ENCODE peak calls at places on chromosome 14, in nine cellular contexts. D, K, E, O, J, I, W, Y and X are unnamed samples.

GRCh38 chr14:57508756-57509155 is 15.1 kb upstream of the CCDC198 start:
- DNase-seq in D (no peak), K (no peak), E (no peak), O (no peak), J (no peak), I (no peak), W (no peak), Y (no peak), X (no peak)

GRCh38 chr14:98731701-98732100 is 540.3 kb downstream of the BCL11B start:
- DNase-seq in D (no peak), K (no peak), E (no peak), O (no peak), J (no peak), I (no peak), W (no peak), Y (no peak), X (no peak)

GRCh38 chr14:92154283-92154942 is 32.6 kb downstream of the CPSF2 start:
- DNase-seq in D (no peak), K (no peak), E (no peak), O (no peak), J (no peak), I (no peak), W (no peak), Y (no peak), X (no peak)

GRCh38 chr14:101467181-101467926 is 93.9 kb upstream of the DIO3 start:
- DNase-seq in D (peak; percentile 7), K (no peak), E (no peak), O (no peak), J (no peak), I (no peak), W (no peak), Y (no peak), X (no peak)

GRCh38 chr14:103501921-103502669 is 20.5 kb downstream of the CKB start:
- DNase-seq in D (peak; percentile 18), K (no peak), E (no peak), O (peak; percentile 20), J (no peak), I (no peak), W (no peak), Y (no peak), X (no peak)

GRCh38 chr14:59146484-59146883 is 42.0 kb upstream of the DAAM1 start:
- DNase-seq in D (no peak), K (no peak), E (no peak), O (no peak), J (no peak), I (no peak), W (no peak), Y (no peak), X (no peak)

GRCh38 chr14:21017528-21018245 is 7.2 kb downstream of the NDRG2 start:
- DNase-seq in D (no peak), K (no peak), E (no peak), O (no peak), J (no peak), I (no peak), W (no peak), Y (no peak), X (no peak)

GRCh38 chr14:72636871-72637270 is 257.0 kb downstream of the DPF3 start:
- DNase-seq in D (no peak), K (no peak), E (no peak), O (no peak), J (no peak), I (no peak), W (no peak), Y (no peak), X (no peak)

GRCh38 chr14:72528059-72528950 is 365.6 kb downstream of the DPF3 start:
- DNase-seq in D (no peak), K (no peak), E (no peak), O (no peak), J (no peak), I (no peak), W (no peak), Y (no peak), X (no peak)

GRCh38 chr14:28609228-28609828 is 157.3 kb upstream of the FOXG1 start:
- DNase-seq in D (peak; percentile 54), K (peak; percentile 83), E (peak; percentile 38), O (no peak), J (no peak), I (no peak), W (peak; percentile 41), Y (peak; percentile 30), X (peak; percentile 6)

GRCh38 chr14:97319691-97320090 is 522.5 kb downstream of the VRK1 start:
- DNase-seq in D (no peak), K (no peak), E (no peak), O (no peak), J (no peak), I (no peak), W (no peak), Y (no peak), X (no peak)

GRCh38 chr14:99363616-99364290 is 91.8 kb upstream of the BCL11B start:
- DNase-seq in D (no peak), K (peak; percentile 44), E (no peak), O (peak; percentile 56), J (no peak), I (no peak), W (no peak), Y (no peak), X (no peak)

DNA sequence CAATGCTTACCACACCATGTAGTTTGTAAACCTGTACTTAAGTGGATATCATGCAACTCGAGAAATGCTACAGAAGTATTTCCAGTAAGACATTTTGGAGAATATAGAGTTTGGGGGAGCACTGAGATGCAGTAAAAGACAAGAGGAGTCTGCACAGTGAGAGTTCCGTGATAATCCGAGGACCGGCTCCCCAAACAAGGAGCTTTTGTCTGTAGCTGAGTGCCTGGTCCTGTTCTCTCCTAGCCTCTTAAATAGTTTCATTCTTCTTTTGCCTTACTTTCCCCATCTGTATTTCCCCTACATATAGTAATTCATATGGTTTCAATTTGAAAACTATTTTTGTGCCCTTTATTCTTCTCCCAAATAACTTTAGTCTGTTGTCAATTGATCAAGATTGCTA is 364.1 kb downstream of the EGLN3 start:
- DNase-seq in D (no peak), K (no peak), E (no peak), O (no peak), J (no peak), I (no peak), W (no peak), Y (no peak), X (no peak)
- H3K4me1 ChIP-seq in D (no peaks in the 10 kb centered on the region), K (peaks cover 10% of the 10 kb centered on the region), E (no peaks in the 10 kb centered on the region), O (no peaks in the 10 kb centered on the region), J (no peaks in the 10 kb centered on the region), I (no peaks in the 10 kb centered on the region), W (no peaks in the 10 kb centered on the region), Y (peaks cover 4% of the 10 kb centered on the region), X (no peaks in the 10 kb centered on the region)

DNA sequence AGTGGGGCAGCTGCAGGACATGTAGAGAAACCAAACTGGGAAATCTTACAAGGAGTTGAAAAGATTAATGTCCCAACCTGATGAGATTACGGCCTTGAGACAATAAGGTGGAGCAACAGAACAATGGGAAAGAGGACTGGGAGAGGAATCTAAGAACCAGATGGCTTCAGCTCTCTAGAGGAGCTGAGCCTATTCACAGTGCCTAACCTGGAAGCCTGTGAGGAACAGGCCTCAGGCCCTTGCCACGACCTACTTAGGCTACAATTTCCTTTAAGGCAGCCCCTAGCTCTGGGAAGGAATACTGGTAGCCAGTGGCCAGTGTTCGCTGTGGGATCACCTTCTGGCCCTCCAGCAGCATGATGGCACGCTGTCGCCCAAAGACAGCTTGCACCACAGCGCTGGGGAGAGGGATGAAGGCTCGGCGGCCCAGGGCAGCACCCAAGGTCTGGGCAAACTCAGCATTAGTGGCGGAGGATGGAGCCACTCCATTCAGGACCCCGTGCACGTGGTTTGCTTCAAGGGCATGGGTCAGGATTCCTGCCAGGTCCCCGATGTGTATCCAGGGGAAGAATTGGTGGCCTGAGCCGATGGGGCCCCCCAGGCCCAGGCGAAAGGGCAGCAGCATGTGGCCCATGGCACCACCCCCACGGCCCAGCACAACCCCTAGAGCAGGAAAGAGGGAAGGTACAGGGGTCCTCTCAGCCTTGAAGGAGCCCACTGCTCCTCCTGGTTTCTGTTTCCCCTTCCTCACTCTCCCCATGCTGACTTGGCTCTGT is 2.6 kb downstream of the SDR39U1 start:
- DNase-seq in D (no peak), K (no peak), E (no peak), O (no peak), J (peak; percentile 50), I (no peak), W (no peak), Y (no peak), X (no peak)
- H3K4me1 ChIP-seq in D (peaks cover 8% of the 10 kb centered on the region), K (peaks cover 13% of the 10 kb centered on the region), E (peaks cover 72% of the 10 kb centered on the region), O (no peaks in the 10 kb centered on the region), J (peaks cover 3% of the 10 kb centered on the region), I (peaks cover 32% of the 10 kb centered on the region), W (peaks cover 27% of the 10 kb centered on the region), Y (peaks cover 43% of the 10 kb centered on the region), X (peaks cover 10% of the 10 kb centered on the region)

DNA sequence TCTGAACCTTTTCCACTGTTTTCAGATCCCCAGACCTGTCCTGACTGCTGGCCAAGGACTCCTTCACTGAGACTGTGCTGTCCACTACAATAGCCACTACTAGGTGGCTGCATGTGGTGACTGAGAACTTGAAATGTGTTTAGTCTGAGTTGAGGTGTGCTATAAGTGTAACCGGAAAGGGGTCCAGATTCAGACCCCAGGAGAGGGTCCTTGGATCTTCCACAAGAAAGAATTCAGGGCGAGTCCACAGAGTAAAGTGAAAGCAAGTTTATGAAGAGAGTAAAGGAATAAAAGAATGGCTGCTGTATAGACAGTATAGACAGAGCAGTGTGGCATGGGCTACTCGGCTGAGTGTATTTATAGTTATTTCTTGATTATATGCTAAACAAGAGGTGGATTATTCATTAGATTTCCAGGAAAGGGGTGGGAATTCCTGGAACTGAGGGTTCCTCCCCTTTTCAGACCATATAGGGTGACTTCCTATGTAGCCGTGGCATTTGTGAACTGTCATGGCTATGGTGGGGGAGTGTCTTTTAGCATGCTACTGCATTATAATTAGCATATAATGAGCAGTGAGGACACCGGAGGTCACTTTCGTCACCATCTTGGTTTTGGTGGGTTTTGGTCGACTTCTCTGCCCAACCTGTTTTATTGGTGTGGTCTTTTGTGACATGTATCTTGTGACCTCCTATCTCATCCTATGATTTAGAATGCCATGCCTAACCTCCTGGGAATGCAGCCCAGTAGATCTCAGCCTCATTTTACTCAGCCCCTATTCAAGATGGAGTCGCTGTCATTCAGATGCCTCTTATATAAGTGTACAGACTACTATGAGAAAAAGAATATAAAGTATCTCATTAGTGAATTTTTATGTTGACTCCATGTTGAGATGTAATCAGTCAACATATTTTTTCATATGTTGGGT is 70.0 kb upstream of the SRSF5 start:
- DNase-seq in D (no peak), K (no peak), E (no peak), O (no peak), J (no peak), I (no peak), W (no peak), Y (no peak), X (no peak)
- H3K4me1 ChIP-seq in D (peaks cover 22% of the 10 kb centered on the region), K (peaks cover 35% of the 10 kb centered on the region), E (peaks cover 97% of the 10 kb centered on the region), O (no peaks in the 10 kb centered on the region), J (peaks cover 33% of the 10 kb centered on the region), I (peaks cover 41% of the 10 kb centered on the region), W (peaks cover 41% of the 10 kb centered on the region), Y (peaks cover 95% of the 10 kb centered on the region), X (peaks cover 20% of the 10 kb centered on the region)

DNA sequence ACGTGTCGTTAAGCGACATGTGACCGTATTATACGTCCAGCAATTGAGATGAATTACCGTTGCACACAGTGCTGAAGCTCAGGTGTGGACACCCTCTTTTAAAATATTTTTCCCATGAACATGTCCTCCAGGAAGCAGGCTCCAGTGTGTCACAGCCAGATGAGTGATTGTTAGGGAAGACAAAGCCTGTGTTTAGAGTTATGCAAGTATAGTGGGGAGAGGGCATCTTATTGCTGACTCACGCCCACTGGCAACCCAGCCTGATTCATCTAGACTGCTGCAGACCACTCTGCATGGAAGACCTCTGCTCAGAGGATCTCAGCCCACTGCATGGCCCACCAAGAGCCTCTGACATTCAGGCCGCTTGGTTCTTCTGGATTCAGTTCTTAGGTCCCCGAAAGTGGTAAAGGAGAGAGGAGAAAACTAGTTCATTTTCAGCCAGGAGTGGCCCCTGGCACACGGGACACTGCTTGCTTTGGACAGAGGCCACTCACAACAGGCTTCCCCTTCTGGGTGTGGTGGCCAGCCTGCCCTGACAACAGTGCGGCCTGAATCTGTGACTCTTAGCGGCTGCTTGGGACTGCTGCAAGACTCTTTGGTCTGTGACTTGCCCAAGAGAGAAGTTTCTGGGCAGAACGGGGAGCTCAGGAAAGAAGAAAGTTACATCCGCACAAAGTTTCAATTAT is 266.3 kb downstream of the ZFP36L1 start:
- DNase-seq in D (peak; percentile 80), K (no peak), E (peak; percentile 80), O (peak; percentile 85), J (no peak), I (no peak), W (no peak), Y (peak; percentile 89), X (peak; percentile 59)
- H3K4me1 ChIP-seq in D (peaks cover 32% of the 10 kb centered on the region), K (no peaks in the 10 kb centered on the region), E (peaks cover 62% of the 10 kb centered on the region), O (peaks cover 4% of the 10 kb centered on the region), J (peaks cover 20% of the 10 kb centered on the region), I (no peaks in the 10 kb centered on the region), W (no peaks in the 10 kb centered on the region), Y (peaks cover 77% of the 10 kb centered on the region), X (peaks cover 1% of the 10 kb centered on the region)